ENCODE peak calls at places on chromosomes 6 and 20, in six cellular contexts. T is neural crest cell, Q is GM10248, G is tibial artery, Z is BJ, W is nephron progenitor cell. L is an unnamed sample.

GRCh38 chr20:31572042-31572700 is 32.9 kb upstream of the ID1 start:
- DNase-seq in Q (no peak), Z (no peak), W (no peak), G (no peak), T (no peak), L (no peak)

GRCh38 chr6:148435386-148435785 is 92.7 kb downstream of the SASH1 start:
- DNase-seq in T (no peak), Z (no peak), G (no peak), Q (no peak), W (no peak), L (no peak)

GRCh38 chr6:150685860-150686259 is 86.2 kb downstream of the PLEKHG1 start:
- DNase-seq in Z (no peak), Q (peak; percentile 69), T (no peak), G (no peak), W (peak; percentile 19), L (no peak)

GRCh38 chr6:166459272-166459671 is 76.5 kb upstream of the MPC1 start:
- DNase-seq in W (no peak), Q (no peak), G (no peak), Z (no peak), T (no peak), L (no peak)

GRCh38 chr6:158026054-158026900 is 44.6 kb downstream of the SYNJ2 start:
- DNase-seq in Z (peak; percentile 88), W (no peak), G (peak; percentile 96), Q (peak; percentile 80), T (no peak), L (peak; percentile 90)

GRCh38 chr6:53894086-53894485 is 99.3 kb downstream of the LRRC1 start:
- DNase-seq in Z (no peak), Q (no peak), W (no peak), T (no peak), G (no peak), L (no peak)

GRCh38 chr6:157997893-157998608 is 16.4 kb downstream of the SYNJ2 start:
- DNase-seq in Z (no peak), W (no peak), G (no peak), Q (no peak), T (no peak), L (no peak)

GRCh38 chr6:37819802-37820712 is 530 bp downstream of the ZFAND3 start:
- DNase-seq in Q (no peak), T (no peak), G (peak; percentile 75), Z (no peak), W (no peak), L (peak; percentile 79)

GRCh38 chr6:168603234-168603633 is 162.2 kb downstream of the SMOC2 start:
- DNase-seq in T (no peak), Z (no peak), W (no peak), Q (no peak), G (no peak), L (no peak)

GRCh38 chr20:58228484-58229197 is at the start of gene ANKRD60:
- DNase-seq in Z (no peak), T (no peak), G (no peak), W (peak; percentile 70), Q (peak; percentile 44), L (no peak)

GRCh38 chr6:144346719-144347446 is 61.7 kb downstream of the UTRN start:
- DNase-seq in W (no peak), G (no peak), Q (no peak), Z (no peak), T (no peak), L (no peak)

GRCh38 chr6:3334579-3334978 is 75.8 kb downstream of the PSMG4 start:
- DNase-seq in T (no peak), Z (no peak), G (no peak), W (peak; percentile 30), Q (no peak), L (no peak)

GRCh38 chr6:146543940-146544661 is 468 bp downstream of the RAB32 start:
- DNase-seq in W (peak; percentile 34), T (peak; percentile 32), Q (peak; percentile 17), Z (no peak), G (peak; percentile 52), L (peak; percentile 83)

GRCh38 chr6:118992186-118992795 is 57.3 kb upstream of the MCM9 start:
- DNase-seq in W (no peak), T (no peak), Z (no peak), G (no peak), Q (no peak), L (no peak)

GRCh38 chr6:118993358-118993757 is 58.4 kb upstream of the MCM9 start:
- DNase-seq in Q (no peak), Z (no peak), W (no peak), T (no peak), G (no peak), L (no peak)

GRCh38 chr6:118996289-118996820 is 61.4 kb upstream of the MCM9 start:
- DNase-seq in Q (no peak), W (no peak), T (no peak), G (no peak), Z (no peak), L (no peak)

GRCh38 chr6:118999494-118999893 is 64.5 kb upstream of the MCM9 start:
- DNase-seq in Q (no peak), W (no peak), Z (no peak), G (no peak), T (no peak), L (no peak)

GRCh38 chr6:118993803-118994231 is 58.9 kb upstream of the MCM9 start:
- DNase-seq in G (no peak), T (no peak), Q (no peak), W (no peak), Z (no peak), L (no peak)
- TF ChIP-seq CTCF in G (no peak), T (no peak), Q (no peak), W (no peak), Z (no peak), L (no peak)

DNA sequence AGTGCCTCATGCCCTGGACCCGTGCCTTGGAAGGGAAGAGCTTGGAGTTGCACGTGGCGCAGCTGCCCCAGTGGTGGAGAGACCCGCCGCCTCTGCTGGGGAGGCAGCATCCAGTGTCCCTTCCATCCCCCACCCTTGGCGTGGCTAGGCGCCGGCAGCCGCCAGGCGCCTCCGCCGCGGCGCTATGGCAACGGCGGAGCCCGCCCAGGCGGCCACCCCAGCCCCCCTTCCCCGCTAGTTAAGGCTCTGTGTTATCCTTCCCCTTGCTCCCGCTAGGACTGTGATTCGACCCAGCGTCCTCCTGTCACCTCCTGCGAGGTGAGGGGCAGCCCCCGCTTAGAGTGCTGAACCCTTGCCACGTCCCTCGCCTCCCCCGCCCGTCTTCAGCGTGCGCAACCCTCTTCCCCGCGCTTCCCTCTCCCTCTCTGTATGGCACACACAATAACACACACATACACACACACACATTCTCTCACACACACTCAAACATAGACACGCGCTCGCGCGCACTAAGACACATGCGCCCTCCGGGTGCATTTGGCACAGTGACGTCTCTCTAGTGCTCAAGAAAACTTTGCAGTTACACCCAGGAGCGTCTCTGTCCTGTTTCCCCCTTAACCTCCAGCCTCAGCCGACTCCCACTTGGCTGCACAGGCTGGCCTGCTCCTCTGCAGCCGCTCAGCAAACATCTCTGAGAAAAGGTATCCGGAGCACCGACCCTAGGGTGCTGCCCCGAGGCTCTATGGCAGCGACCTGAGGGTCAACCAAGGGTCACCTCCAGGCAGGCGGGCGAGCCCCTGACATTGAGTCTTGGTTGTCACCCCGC is 8.5 kb downstream of the GRIK2 start:
- DNase-seq in Q (no peak), G (no peak), T (peak; percentile 60), W (peak; percentile 80), Z (no peak), L (no peak)
- TF ChIP-seq CTCF in Q (no peak), G (no peak), T (no peak), W (no peak), Z (no peak), L (no peak)

DNA sequence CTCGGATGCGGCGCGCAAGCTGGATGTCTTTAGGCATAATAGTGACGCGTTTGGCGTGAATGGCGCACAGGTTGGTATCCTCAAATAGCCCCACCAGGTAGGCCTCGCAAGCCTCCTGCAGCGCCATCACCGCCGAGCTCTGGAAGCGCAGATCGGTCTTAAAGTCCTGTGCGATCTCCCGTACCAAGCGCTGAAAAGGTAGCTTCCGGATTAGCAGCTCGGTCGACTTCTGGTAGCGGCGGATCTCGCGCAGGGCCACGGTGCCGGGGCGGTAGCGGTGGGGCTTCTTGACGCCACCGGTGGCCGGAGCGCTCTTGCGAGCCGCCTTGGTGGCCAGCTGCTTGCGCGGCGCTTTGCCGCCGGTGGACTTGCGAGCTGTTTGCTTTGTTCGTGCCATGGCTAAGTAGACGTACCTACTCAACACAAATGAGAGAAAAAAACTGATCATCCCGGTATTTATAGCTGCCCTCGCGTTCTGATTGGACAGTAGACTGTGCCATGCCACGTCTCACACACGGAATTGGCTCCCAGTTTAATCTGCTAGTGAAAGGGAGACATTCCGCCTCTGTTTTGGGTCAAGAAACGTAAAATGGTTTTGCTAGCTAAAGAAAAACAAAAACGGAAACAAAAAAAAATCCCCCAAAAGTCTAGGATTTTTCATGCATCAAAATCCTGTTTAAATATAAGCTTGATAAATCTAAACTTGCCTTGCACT is 40.1 kb downstream of the OR2B2 start:
- DNase-seq in W (peak; percentile 64), Z (peak; percentile 90), G (peak; percentile 66), Q (peak; percentile 86), T (peak; percentile 64), L (no peak)
- TF ChIP-seq CTCF in W (no peak), Z (peak; percentile 30), G (no peak), Q (peak; percentile 56), T (no peak), L (no peak)

GRCh38 chr6:131910219-131910589 is 41.0 kb downstream of the CCN2 start:
- DNase-seq in G (no peak), T (no peak), Q (no peak), W (no peak), Z (no peak), L (no peak)
- TF ChIP-seq CTCF in G (no peak), T (peak; percentile 5), Q (no peak), W (peak; percentile 5), Z (no peak), L (peak; percentile 6)

GRCh38 chr20:47230811-47231256 is 125.7 kb downstream of the ZMYND8 start:
- DNase-seq in T (no peak), G (no peak), Q (no peak), W (no peak), Z (no peak), L (no peak)

GRCh38 chr20:47233333-47234188 is 122.9 kb downstream of the ZMYND8 start:
- DNase-seq in Z (peak; percentile 27), G (no peak), W (no peak), Q (no peak), T (no peak), L (no peak)

GRCh38 chr20:47228654-47229053 is 127.8 kb downstream of the ZMYND8 start:
- DNase-seq in G (no peak), Q (no peak), Z (no peak), T (no peak), W (no peak), L (no peak)

GRCh38 chr20:47232518-47232917 is 124.0 kb downstream of the ZMYND8 start:
- DNase-seq in G (no peak), Q (no peak), W (no peak), Z (no peak), T (no peak), L (no peak)

DNA sequence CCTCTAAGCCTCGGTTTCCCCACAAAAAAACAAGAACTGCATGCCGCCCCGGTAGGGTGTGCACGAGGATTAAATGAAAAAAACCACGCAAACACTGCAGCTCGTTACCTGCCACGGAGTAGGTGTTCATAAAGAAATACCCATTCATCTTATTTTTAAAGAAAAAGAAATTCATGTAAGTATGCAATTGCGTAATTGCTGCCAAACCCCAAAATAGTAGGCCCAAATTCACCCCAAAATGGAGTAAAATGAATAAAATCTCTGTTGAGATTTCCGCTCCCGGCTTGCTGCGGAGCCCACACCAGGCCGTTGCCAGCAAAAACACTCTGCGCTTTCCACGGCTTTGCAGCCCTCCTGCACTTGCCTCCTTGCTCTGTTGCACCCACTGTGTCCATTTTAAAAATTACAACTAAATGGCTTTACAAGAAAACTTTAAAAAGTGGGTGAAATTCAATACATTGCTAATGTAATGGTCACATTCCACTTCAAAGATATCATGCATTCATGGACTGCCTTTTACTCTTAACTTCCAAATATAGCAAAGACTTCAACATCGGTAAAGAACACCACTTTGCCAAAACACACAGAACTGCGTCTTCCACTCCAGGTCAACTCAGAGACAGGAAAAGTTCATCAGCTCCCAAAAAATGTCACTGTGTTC is 125.0 kb downstream of the ZMYND8 start:
- DNase-seq in G (no peak), T (no peak), Q (no peak), W (no peak), Z (no peak), L (no peak)
- TF ChIP-seq CTCF in G (no peak), T (no peak), Q (no peak), W (no peak), Z (peak; percentile 20), L (no peak)